ENCODE peak calls at places on chromosomes 4 and X, in five cellular contexts. R is PC-3, A is H9, X is hepatocyte, Z is HCT116. O is an unnamed sample.

GRCh38 chr4:26279446-26279845 is 41.4 kb upstream of the RBPJ start:
- DNase-seq in Z (no peak), R (no peak), A (no peak), X (no peak), O (no peak)

GRCh38 chrX:23926015-23926414 is 18.2 kb downstream of the CXorf58 start:
- DNase-seq in A (no peak), R (no peak), X (no peak), Z (no peak), O (no peak)

GRCh38 chr4:3375688-3376087 is 66.1 kb upstream of the HGFAC start:
- DNase-seq in Z (no peak), R (peak; percentile 74), X (no peak), A (no peak), O (peak; percentile 62)

GRCh38 chr4:103778221-103778620 is 58.4 kb upstream of the TACR3 start:
- DNase-seq in R (no peak), Z (no peak), X (no peak), A (no peak), O (no peak)

GRCh38 chr4:1252928-1253492 is 4.1 kb upstream of the CTBP1 start:
- DNase-seq in R (no peak), Z (no peak), X (no peak), A (no peak), O (no peak)

GRCh38 chr4:102860928-102861327 is 7.9 kb upstream of the CISD2 start:
- DNase-seq in A (no peak), R (no peak), X (no peak), Z (no peak), O (no peak)

GRCh38 chr4:7571736-7572135 is 137.0 kb upstream of the PSAPL1 start:
- DNase-seq in R (no peak), Z (no peak), X (no peak), A (no peak), O (no peak)

GRCh38 chr4:77044458-77045124 is 31.2 kb downstream of the CCNI start:
- DNase-seq in Z (no peak), R (peak; percentile 74), A (no peak), X (peak; percentile 58), O (peak; percentile 57)

GRCh38 chrX:25726539-25726938 is 411.6 kb upstream of the MAGEB18 start:
- DNase-seq in R (no peak), Z (no peak), X (peak; percentile 3), A (no peak), O (no peak)

GRCh38 chr4:30537462-30537861 is 182.7 kb upstream of the PCDH7 start:
- DNase-seq in R (peak; percentile 85), X (peak; percentile 52), Z (peak; percentile 76), A (no peak), O (peak; percentile 87)

GRCh38 chr4:166924456-166924855 is 309.8 kb downstream of the SPOCK3 start:
- DNase-seq in A (no peak), Z (no peak), X (no peak), R (peak; percentile 80), O (no peak)

GRCh38 chr4:76194325-76194724 is 19.3 kb downstream of the SCARB2 start:
- DNase-seq in Z (no peak), R (peak; percentile 85), A (no peak), X (peak; percentile 44), O (peak; percentile 98)

GRCh38 chr4:15584785-15585184 is 70.4 kb downstream of the FBXL5 start:
- DNase-seq in A (no peak), Z (no peak), X (no peak), R (no peak), O (no peak)

GRCh38 chrX:103175944-103176753 is 38.8 kb upstream of the BEX4 start:
- DNase-seq in A (peak; percentile 46), R (peak; percentile 76), Z (no peak), X (peak; percentile 67), O (peak; percentile 8)

GRCh38 chr4:165199722-165200121 is 7.6 kb upstream of the KLHL2 start:
- DNase-seq in R (peak; percentile 88), A (no peak), Z (no peak), X (no peak), O (peak; percentile 86)

GRCh38 chr4:2322801-2323200 is 60.9 kb upstream of the MXD4 start:
- DNase-seq in R (no peak), X (no peak), A (no peak), Z (no peak), O (no peak)

GRCh38 chr4:86592553-86593249 is 1.4 kb upstream of the PTPN13 start:
- DNase-seq in A (no peak), X (no peak), R (peak; percentile 45), Z (no peak), O (peak; percentile 45)
- H3K4me2 ChIP-seq in A (peak overlapping the region; percentile 88), X (peak overlapping the region; percentile 77), R (peak overlapping the region; percentile 84), Z (peak overlapping the region; percentile 86), O (peak overlapping the region; percentile 84)

GRCh38 chrX:154986826-154987575 is 35.5 kb downstream of the F8 start:
- DNase-seq in R (peak; percentile 19), X (no peak), A (no peak), Z (no peak), O (no peak)
- H2AFZ ChIP-seq in R (no peak overlapping the region), X (no peak overlapping the region), A (no peak overlapping the region), Z (no peak overlapping the region), O (no peak overlapping the region)

GRCh38 chrX:49230500-49231232 is 2.5 kb downstream of the CACNA1F start:
- DNase-seq in A (peak; percentile 86), Z (no peak), R (no peak), X (peak; percentile 55), O (no peak)

GRCh38 chrX:49232525-49232924 is 615 bp downstream of the CACNA1F start:
- DNase-seq in Z (no peak), R (no peak), A (no peak), X (no peak), O (no peak)

GRCh38 chrX:49233176-49233575 is at the start of gene CACNA1F:
- DNase-seq in R (no peak), A (no peak), Z (no peak), X (no peak), O (no peak)

GRCh38 chrX:49233887-49234555 is 881 bp upstream of the CACNA1F start:
- DNase-seq in A (no peak), X (no peak), R (no peak), Z (no peak), O (no peak)

GRCh38 chrX:49231333-49232000 is 1.7 kb downstream of the CACNA1F start:
- DNase-seq in Z (no peak), R (no peak), X (no peak), A (no peak), O (no peak)
- H3K4me2 ChIP-seq in Z (no peak overlapping the region), R (no peak overlapping the region), X (no peak overlapping the region), A (no peak overlapping the region), O (no peak overlapping the region)

GRCh38 chrX:65537229-65537628 is 2.6 kb upstream of the LAS1L start:
- DNase-seq in A (no peak), Z (no peak), R (no peak), X (no peak), O (no peak)
- H2AFZ ChIP-seq in A (no peak overlapping the region), Z (no peak overlapping the region), R (no peak overlapping the region), X (no peak overlapping the region), O (peak overlapping the region; percentile 41)

GRCh38 chrX:47585273-47585672 is 3.0 kb downstream of the TIMP1 start:
- DNase-seq in A (peak; percentile 57), Z (no peak), X (peak; percentile 3), R (no peak), O (no peak)

GRCh38 chrX:47584714-47585113 is 2.5 kb downstream of the TIMP1 start:
- DNase-seq in R (no peak), A (no peak), X (no peak), Z (no peak), O (no peak)

GRCh38 chrX:47581731-47582647 is at the start of gene TIMP1:
- DNase-seq in Z (peak; percentile 75), X (peak; percentile 92), A (peak; percentile 88), R (peak; percentile 94), O (peak; percentile 88)

GRCh38 chrX:47586043-47586787 is 4.0 kb downstream of the TIMP1 start:
- DNase-seq in X (no peak), A (no peak), Z (no peak), R (no peak), O (no peak)

DNA sequence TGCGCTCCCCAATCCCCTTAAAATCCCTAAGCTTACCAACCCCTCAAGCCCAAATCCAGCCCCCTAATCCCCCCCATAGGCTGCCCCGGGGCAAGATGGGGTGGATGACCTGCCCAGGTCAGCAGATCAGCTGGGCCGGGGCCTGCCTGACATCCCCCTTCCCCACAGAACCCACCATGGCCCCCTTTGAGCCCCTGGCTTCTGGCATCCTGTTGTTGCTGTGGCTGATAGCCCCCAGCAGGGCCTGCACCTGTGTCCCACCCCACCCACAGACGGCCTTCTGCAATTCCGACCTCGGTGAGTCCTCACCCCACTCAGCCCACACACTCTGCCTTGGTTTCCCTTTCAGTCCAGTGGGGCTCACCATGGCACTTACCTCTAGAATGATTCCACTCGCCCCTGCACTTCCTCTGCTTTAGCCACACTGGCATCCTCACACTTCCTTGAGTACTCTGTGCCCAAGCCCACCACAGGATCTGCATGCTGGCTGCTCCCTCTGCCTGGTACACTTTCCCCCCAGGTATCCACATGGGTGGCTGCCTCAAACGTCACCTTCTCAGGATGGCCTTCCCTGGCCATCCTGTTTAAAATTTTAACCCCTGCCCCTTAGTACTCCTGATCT is 1.1 kb downstream of the TIMP1 start:
- DNase-seq in A (no peak), R (no peak), Z (no peak), X (no peak), O (no peak)
- H3K4me2 ChIP-seq in A (no peak overlapping the region), R (peak overlapping the region; percentile 90), Z (peak overlapping the region; percentile 72), X (peak overlapping the region; percentile 66), O (peak overlapping the region; percentile 93)

GRCh38 chrX:132369650-132370049 is 119.2 kb downstream of the MBNL3 start:
- DNase-seq in X (peak; percentile 23), A (no peak), Z (no peak), R (no peak), O (no peak)

GRCh38 chrX:132365490-132365889 is 123.3 kb downstream of the MBNL3 start:
- DNase-seq in R (no peak), X (no peak), Z (no peak), A (no peak), O (no peak)

GRCh38 chrX:132367984-132368383 is 120.9 kb downstream of the MBNL3 start:
- DNase-seq in A (no peak), R (peak; percentile 71), Z (no peak), X (no peak), O (no peak)

GRCh38 chrX:132367314-132367713 is 121.5 kb downstream of the MBNL3 start:
- DNase-seq in X (no peak), A (no peak), Z (no peak), R (no peak), O (no peak)

DNA sequence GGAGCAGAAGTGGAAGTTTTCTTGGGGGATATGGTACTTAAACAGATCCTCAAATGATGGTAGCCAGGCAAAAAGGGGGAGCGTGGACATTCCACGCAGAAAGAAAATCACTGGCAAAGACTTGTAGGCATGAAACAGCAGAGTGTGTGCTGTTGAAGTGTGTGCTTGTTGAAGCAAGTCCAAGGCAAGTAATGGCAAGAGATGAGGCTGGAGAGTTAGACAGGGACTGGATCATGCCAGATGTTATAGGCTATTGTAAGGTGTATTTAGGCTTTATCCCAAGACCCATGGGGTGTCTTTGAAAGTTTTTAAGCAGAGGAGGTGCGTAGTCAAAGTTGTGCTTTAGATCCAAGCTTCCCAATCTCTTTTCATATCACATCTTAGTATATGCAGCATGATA is 124.5 kb downstream of the MBNL3 start:
- DNase-seq in R (no peak), A (no peak), X (no peak), Z (no peak), O (no peak)
- H2AFZ ChIP-seq in R (no peak overlapping the region), A (no peak overlapping the region), X (no peak overlapping the region), Z (no peak overlapping the region), O (no peak overlapping the region)

GRCh38 chrX:115892056-115892708 is 278.4 kb upstream of the AGTR2 start:
- DNase-seq in Z (peak; percentile 3), R (peak; percentile 37), A (no peak), X (peak; percentile 37), O (no peak)
- H3K4me2 ChIP-seq in Z (no peak overlapping the region), R (peak overlapping the region; percentile 69), A (no peak overlapping the region), X (no peak overlapping the region), O (no peak overlapping the region)

O was measured in astrocyte.